ENCODE peak calls at places on chromosome 11, in ten cellular contexts. One of them, this sample, is unnamed.
A peak's percentile ranks its signal among the peaks of the same experiment; 100 is the strongest.

GRCh38 chr11:19674420-19674819 is 38.2 kb upstream of the NAV2 start:
- DNase-seq in esophagus muscularis mucosa: no peak
- DNase-seq in mammary epithelial cell: peak; percentile 77
- DNase-seq in endodermal cell: peak; percentile 75
- DNase-seq in esophagus squamous epithelium: no peak
- DNase-seq in SK-N-SH: no peak
- DNase-seq in brain microvascular endothelial cell: no peak
- DNase-seq in IMR-90: no peak
- DNase-seq in pancreas: no peak
- DNase-seq in sigmoid colon: no peak
- DNase-seq in this sample: no peak

GRCh38 chr11:86551286-86551685 is 121.1 kb downstream of the ME3 start:
- DNase-seq in esophagus squamous epithelium: no peak
- DNase-seq in sigmoid colon: no peak
- DNase-seq in esophagus muscularis mucosa: no peak
- DNase-seq in pancreas: peak; percentile 38
- DNase-seq in SK-N-SH: no peak
- DNase-seq in IMR-90: peak; percentile 95
- DNase-seq in brain microvascular endothelial cell: peak; percentile 88
- DNase-seq in mammary epithelial cell: peak; percentile 81
- DNase-seq in endodermal cell: no peak
- DNase-seq in this sample: peak; percentile 82

GRCh38 chr11:60842688-60843605 is 1.0 kb downstream of the CCDC86 start:
- DNase-seq in sigmoid colon: no peak
- DNase-seq in esophagus muscularis mucosa: no peak
- DNase-seq in pancreas: no peak
- DNase-seq in SK-N-SH: no peak
- DNase-seq in IMR-90: no peak
- DNase-seq in esophagus squamous epithelium: no peak
- DNase-seq in endodermal cell: no peak
- DNase-seq in mammary epithelial cell: no peak
- DNase-seq in brain microvascular endothelial cell: no peak
- DNase-seq in this sample: no peak

GRCh38 chr11:69748637-69749036 is 26.5 kb downstream of the FGF4 start:
- DNase-seq in brain microvascular endothelial cell: no peak
- DNase-seq in esophagus squamous epithelium: no peak
- DNase-seq in esophagus muscularis mucosa: no peak
- DNase-seq in IMR-90: no peak
- DNase-seq in endodermal cell: no peak
- DNase-seq in sigmoid colon: no peak
- DNase-seq in mammary epithelial cell: no peak
- DNase-seq in SK-N-SH: no peak
- DNase-seq in pancreas: no peak
- DNase-seq in this sample: no peak

GRCh38 chr11:81644239-81644840 is 1089.3 kb downstream of the FAM181B start:
- DNase-seq in esophagus squamous epithelium: no peak
- DNase-seq in IMR-90: peak; percentile 23
- DNase-seq in brain microvascular endothelial cell: peak; percentile 50
- DNase-seq in sigmoid colon: no peak
- DNase-seq in endodermal cell: peak; percentile 77
- DNase-seq in esophagus muscularis mucosa: no peak
- DNase-seq in pancreas: no peak
- DNase-seq in mammary epithelial cell: peak; percentile 51
- DNase-seq in SK-N-SH: peak; percentile 33
- DNase-seq in this sample: no peak

GRCh38 chr11:14902650-14903350 is 10.8 kb upstream of the CYP2R1 start:
- DNase-seq in mammary epithelial cell: peak; percentile 55
- DNase-seq in esophagus muscularis mucosa: no peak
- DNase-seq in endodermal cell: no peak
- DNase-seq in pancreas: no peak
- DNase-seq in esophagus squamous epithelium: no peak
- DNase-seq in SK-N-SH: no peak
- DNase-seq in IMR-90: peak; percentile 71
- DNase-seq in brain microvascular endothelial cell: peak; percentile 80
- DNase-seq in sigmoid colon: no peak
- DNase-seq in this sample: no peak

GRCh38 chr11:75423721-75424120 is 9.3 kb downstream of the KLHL35 start:
- DNase-seq in IMR-90: no peak
- DNase-seq in pancreas: no peak
- DNase-seq in endodermal cell: no peak
- DNase-seq in mammary epithelial cell: no peak
- DNase-seq in esophagus muscularis mucosa: no peak
- DNase-seq in brain microvascular endothelial cell: no peak
- DNase-seq in sigmoid colon: no peak
- DNase-seq in esophagus squamous epithelium: no peak
- DNase-seq in SK-N-SH: no peak
- DNase-seq in this sample: no peak

GRCh38 chr11:108253176-108253575 is 30.3 kb downstream of the ATM start:
- DNase-seq in pancreas: no peak
- DNase-seq in esophagus squamous epithelium: no peak
- DNase-seq in IMR-90: peak; percentile 40
- DNase-seq in sigmoid colon: no peak
- DNase-seq in mammary epithelial cell: peak; percentile 49
- DNase-seq in SK-N-SH: no peak
- DNase-seq in esophagus muscularis mucosa: no peak
- DNase-seq in brain microvascular endothelial cell: peak; percentile 3
- DNase-seq in endodermal cell: no peak
- DNase-seq in this sample: no peak

GRCh38 chr11:73198677-73199076 is 19.4 kb upstream of the P2RY2 start:
- DNase-seq in IMR-90: no peak
- DNase-seq in brain microvascular endothelial cell: peak; percentile 32
- DNase-seq in sigmoid colon: peak; percentile 17
- DNase-seq in pancreas: no peak
- DNase-seq in mammary epithelial cell: no peak
- DNase-seq in SK-N-SH: no peak
- DNase-seq in esophagus squamous epithelium: no peak
- DNase-seq in endodermal cell: peak; percentile 73
- DNase-seq in esophagus muscularis mucosa: no peak
- DNase-seq in this sample: no peak

GRCh38 chr11:119024430-119025098 is 6.0 kb downstream of the TRAPPC4 start:
- DNase-seq in esophagus squamous epithelium: no peak
- DNase-seq in pancreas: no peak
- DNase-seq in IMR-90: no peak
- DNase-seq in sigmoid colon: peak; percentile 57
- DNase-seq in SK-N-SH: no peak
- DNase-seq in endodermal cell: no peak
- DNase-seq in esophagus muscularis mucosa: no peak
- DNase-seq in brain microvascular endothelial cell: no peak
- DNase-seq in mammary epithelial cell: no peak
- DNase-seq in this sample: no peak
- H3K4me3 ChIP-seq in esophagus squamous epithelium: no peak overlapping the region
- H3K4me3 ChIP-seq in pancreas: no peak overlapping the region
- H3K4me3 ChIP-seq in IMR-90: no peak overlapping the region
- H3K4me3 ChIP-seq in sigmoid colon: no peak overlapping the region
- H3K4me3 ChIP-seq in SK-N-SH: no peak overlapping the region
- H3K4me3 ChIP-seq in endodermal cell: peak overlapping the region; percentile 70
- H3K4me3 ChIP-seq in esophagus muscularis mucosa: no peak overlapping the region
- H3K4me3 ChIP-seq in brain microvascular endothelial cell: no peak overlapping the region
- H3K4me3 ChIP-seq in mammary epithelial cell: no peak overlapping the region
- H3K4me3 ChIP-seq in this sample: no peak overlapping the region

GRCh38 chr11:58626915-58627483 is 4.5 kb downstream of the CNTF start:
- DNase-seq in endodermal cell: no peak
- DNase-seq in SK-N-SH: no peak
- DNase-seq in mammary epithelial cell: no peak
- DNase-seq in esophagus squamous epithelium: no peak
- DNase-seq in IMR-90: peak; percentile 6
- DNase-seq in sigmoid colon: no peak
- DNase-seq in esophagus muscularis mucosa: no peak
- DNase-seq in brain microvascular endothelial cell: no peak
- DNase-seq in pancreas: no peak
- DNase-seq in this sample: no peak

GRCh38 chr11:58628446-58628845 is 6.0 kb downstream of the CNTF start:
- DNase-seq in pancreas: peak; percentile 24
- DNase-seq in endodermal cell: no peak
- DNase-seq in esophagus muscularis mucosa: no peak
- DNase-seq in SK-N-SH: no peak
- DNase-seq in sigmoid colon: no peak
- DNase-seq in IMR-90: peak; percentile 42
- DNase-seq in esophagus squamous epithelium: no peak
- DNase-seq in brain microvascular endothelial cell: peak; percentile 23
- DNase-seq in mammary epithelial cell: peak; percentile 19
- DNase-seq in this sample: no peak

GRCh38 chr11:58629857-58630256 is 7.4 kb downstream of the CNTF start:
- DNase-seq in mammary epithelial cell: peak; percentile 42
- DNase-seq in pancreas: no peak
- DNase-seq in sigmoid colon: no peak
- DNase-seq in SK-N-SH: peak; percentile 39
- DNase-seq in IMR-90: peak; percentile 71
- DNase-seq in esophagus squamous epithelium: no peak
- DNase-seq in brain microvascular endothelial cell: peak; percentile 49
- DNase-seq in endodermal cell: peak; percentile 58
- DNase-seq in esophagus muscularis mucosa: no peak
- DNase-seq in this sample: peak; percentile 9

GRCh38 chr11:58632510-58632909 is 10.0 kb downstream of the CNTF start:
- DNase-seq in sigmoid colon: no peak
- DNase-seq in esophagus muscularis mucosa: no peak
- DNase-seq in pancreas: peak; percentile 36
- DNase-seq in brain microvascular endothelial cell: no peak
- DNase-seq in esophagus squamous epithelium: no peak
- DNase-seq in IMR-90: no peak
- DNase-seq in mammary epithelial cell: no peak
- DNase-seq in SK-N-SH: no peak
- DNase-seq in endodermal cell: no peak
- DNase-seq in this sample: no peak

DNA sequence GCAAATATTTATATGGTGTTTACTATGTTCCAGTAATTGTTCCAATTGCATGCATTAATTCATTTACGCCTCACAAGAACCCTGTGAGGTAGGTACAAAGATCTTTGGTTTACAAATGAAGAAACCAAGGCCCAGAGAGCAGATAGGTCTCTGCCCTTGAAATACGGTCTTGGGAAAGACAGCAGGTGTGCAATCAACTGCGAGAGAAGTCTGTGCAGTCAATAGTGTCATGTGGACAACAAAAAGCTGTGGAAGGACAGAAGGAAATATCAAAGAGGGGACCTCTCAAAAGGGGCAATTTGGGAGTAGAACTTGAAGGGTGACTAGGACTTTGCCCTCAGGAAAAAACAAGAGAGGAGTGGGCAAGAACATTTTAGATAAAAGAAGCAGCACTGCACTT is 8.9 kb downstream of the CNTF start:
- DNase-seq in SK-N-SH: no peak
- DNase-seq in esophagus squamous epithelium: no peak
- DNase-seq in sigmoid colon: no peak
- DNase-seq in pancreas: no peak
- DNase-seq in esophagus muscularis mucosa: no peak
- DNase-seq in IMR-90: no peak
- DNase-seq in endodermal cell: no peak
- DNase-seq in brain microvascular endothelial cell: no peak
- DNase-seq in mammary epithelial cell: no peak
- DNase-seq in this sample: no peak
- TF ChIP-seq CTCF in SK-N-SH: no peak
- TF ChIP-seq CTCF in esophagus squamous epithelium: no peak
- TF ChIP-seq CTCF in sigmoid colon: no peak
- TF ChIP-seq CTCF in pancreas: no peak
- TF ChIP-seq CTCF in esophagus muscularis mucosa: no peak
- TF ChIP-seq CTCF in IMR-90: no peak
- TF ChIP-seq CTCF in endodermal cell: no peak
- TF ChIP-seq CTCF in brain microvascular endothelial cell: no peak
- TF ChIP-seq CTCF in mammary epithelial cell: no peak
- TF ChIP-seq CTCF in this sample: no peak

GRCh38 chr11:11550534-11550933 is 71.3 kb downstream of the GALNT18 start:
- DNase-seq in brain microvascular endothelial cell: no peak
- DNase-seq in endodermal cell: no peak
- DNase-seq in sigmoid colon: no peak
- DNase-seq in esophagus squamous epithelium: no peak
- DNase-seq in SK-N-SH: no peak
- DNase-seq in mammary epithelial cell: no peak
- DNase-seq in IMR-90: no peak
- DNase-seq in esophagus muscularis mucosa: no peak
- DNase-seq in pancreas: no peak
- DNase-seq in this sample: no peak
- H3K4me3 ChIP-seq in brain microvascular endothelial cell: no peak overlapping the region
- H3K4me3 ChIP-seq in endodermal cell: no peak overlapping the region
- H3K4me3 ChIP-seq in sigmoid colon: no peak overlapping the region
- H3K4me3 ChIP-seq in esophagus squamous epithelium: no peak overlapping the region
- H3K4me3 ChIP-seq in SK-N-SH: no peak overlapping the region
- H3K4me3 ChIP-seq in mammary epithelial cell: no peak overlapping the region
- H3K4me3 ChIP-seq in IMR-90: no peak overlapping the region
- H3K4me3 ChIP-seq in esophagus muscularis mucosa: no peak overlapping the region
- H3K4me3 ChIP-seq in pancreas: no peak overlapping the region
- H3K4me3 ChIP-seq in this sample: no peak overlapping the region

GRCh38 chr11:57311109-57311936 is 13.4 kb downstream of the TNKS1BP1 start:
- DNase-seq in esophagus squamous epithelium: peak; percentile 40
- DNase-seq in SK-N-SH: peak; percentile 68
- DNase-seq in pancreas: peak; percentile 97
- DNase-seq in brain microvascular endothelial cell: peak; percentile 95
- DNase-seq in endodermal cell: peak; percentile 97
- DNase-seq in IMR-90: peak; percentile 97
- DNase-seq in esophagus muscularis mucosa: peak; percentile 98
- DNase-seq in sigmoid colon: peak; percentile 98
- DNase-seq in mammary epithelial cell: peak; percentile 96
- DNase-seq in this sample: peak; percentile 84

GRCh38 chr11:57314221-57314973 is 10.4 kb downstream of the TNKS1BP1 start:
- DNase-seq in pancreas: no peak
- DNase-seq in endodermal cell: no peak
- DNase-seq in IMR-90: no peak
- DNase-seq in mammary epithelial cell: no peak
- DNase-seq in brain microvascular endothelial cell: no peak
- DNase-seq in esophagus squamous epithelium: no peak
- DNase-seq in SK-N-SH: no peak
- DNase-seq in sigmoid colon: peak; percentile 60
- DNase-seq in esophagus muscularis mucosa: no peak
- DNase-seq in this sample: no peak

GRCh38 chr11:57313788-57314135 is 11.0 kb downstream of the TNKS1BP1 start:
- DNase-seq in IMR-90: no peak
- DNase-seq in brain microvascular endothelial cell: no peak
- DNase-seq in esophagus squamous epithelium: no peak
- DNase-seq in SK-N-SH: no peak
- DNase-seq in mammary epithelial cell: no peak
- DNase-seq in sigmoid colon: no peak
- DNase-seq in esophagus muscularis mucosa: no peak
- DNase-seq in pancreas: no peak
- DNase-seq in endodermal cell: no peak
- DNase-seq in this sample: no peak

GRCh38 chr11:57313071-57313787 is 11.5 kb downstream of the TNKS1BP1 start:
- DNase-seq in sigmoid colon: peak; percentile 73
- DNase-seq in brain microvascular endothelial cell: no peak
- DNase-seq in pancreas: no peak
- DNase-seq in esophagus muscularis mucosa: no peak
- DNase-seq in esophagus squamous epithelium: no peak
- DNase-seq in SK-N-SH: no peak
- DNase-seq in IMR-90: no peak
- DNase-seq in mammary epithelial cell: no peak
- DNase-seq in endodermal cell: no peak
- DNase-seq in this sample: no peak

DNA sequence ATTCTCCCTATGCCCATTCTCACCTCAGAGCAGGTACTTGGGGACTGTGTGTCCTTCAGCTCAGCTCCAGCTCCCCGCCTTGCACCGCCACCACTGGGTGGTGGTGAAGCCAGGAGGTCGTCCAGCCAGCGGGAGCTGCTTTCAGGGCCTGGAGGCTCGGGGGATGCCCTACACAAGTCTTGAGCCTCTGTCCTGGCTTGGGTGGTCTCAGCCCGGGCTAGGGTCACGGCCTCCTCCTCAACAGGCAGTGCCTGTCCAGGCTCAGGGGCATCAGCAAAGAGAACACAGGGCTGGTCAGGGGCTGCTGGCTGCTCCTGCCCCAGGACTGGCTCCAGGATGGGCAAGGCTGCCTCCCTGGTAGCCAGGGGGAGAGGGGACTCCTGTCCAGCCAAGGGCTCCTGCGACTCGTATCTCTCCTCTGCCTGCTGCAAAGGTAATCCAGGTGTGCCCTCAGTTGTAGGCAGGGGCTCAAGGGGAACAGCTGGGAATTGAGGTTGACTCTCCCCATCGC is 12.2 kb downstream of the TNKS1BP1 start:
- DNase-seq in mammary epithelial cell: no peak
- DNase-seq in brain microvascular endothelial cell: no peak
- DNase-seq in SK-N-SH: no peak
- DNase-seq in endodermal cell: no peak
- DNase-seq in sigmoid colon: peak; percentile 76
- DNase-seq in IMR-90: no peak
- DNase-seq in esophagus muscularis mucosa: no peak
- DNase-seq in esophagus squamous epithelium: no peak
- DNase-seq in pancreas: peak; percentile 37
- DNase-seq in this sample: no peak
- TF ChIP-seq CTCF in mammary epithelial cell: no peak
- TF ChIP-seq CTCF in brain microvascular endothelial cell: no peak
- TF ChIP-seq CTCF in SK-N-SH: no peak
- TF ChIP-seq CTCF in endodermal cell: no peak
- TF ChIP-seq CTCF in sigmoid colon: no peak
- TF ChIP-seq CTCF in IMR-90: no peak
- TF ChIP-seq CTCF in esophagus muscularis mucosa: no peak
- TF ChIP-seq CTCF in esophagus squamous epithelium: no peak
- TF ChIP-seq CTCF in pancreas: no peak
- TF ChIP-seq CTCF in this sample: no peak

This sample was measured in AG04449.